ENCODE peak calls at places on chromosomes 3 and 15, in eight cellular contexts. L is mammary epithelial cell, Y is psoas muscle, J is adrenal gland, T is fibroblast of lung, I is sigmoid colon, D is HFF-Myc, P is ovary. W is an unnamed sample.

GRCh38 chr15:90402806-90403205 is 14.8 kb downstream of the IQGAP1 start:
- DNase-seq in L (no peak), Y (no peak), J (no peak), T (peak), I (no peak), D (no peak), P (no peak), W (no peak)

GRCh38 chr3:189908646-189909045 is 212.1 kb downstream of the P3H2 start:
- DNase-seq in L (peak), Y (no peak), J (no peak), T (peak), I (no peak), D (peak), P (no peak), W (no peak)

GRCh38 chr3:175199961-175200360 is 340.8 kb downstream of the NAALADL2 start:
- DNase-seq in L (no peak), Y (no peak), J (no peak), T (peak), I (no peak), D (no peak), P (no peak), W (no peak)

GRCh38 chr3:30655187-30655812 is 48.9 kb downstream of the TGFBR2 start:
- DNase-seq in L (peak), Y (no peak), J (no peak), T (peak), I (no peak), D (no peak), P (no peak), W (no peak)

GRCh38 chr3:105788548-105789036 is 80.2 kb downstream of the CBLB start:
- DNase-seq in L (no peak), Y (no peak), J (no peak), T (peak), I (no peak), D (no peak), P (no peak), W (no peak)

GRCh38 chr3:49872801-49873281 is 3.1 kb upstream of the CAMKV start:
- DNase-seq in L (no peak), Y (no peak), J (no peak), T (no peak), I (no peak), D (no peak), P (no peak), W (no peak)

GRCh38 chr3:149542375-149543312 is 68.1 kb downstream of the TM4SF4 start:
- DNase-seq in L (no peak), Y (no peak), J (no peak), T (peak), I (no peak), D (no peak), P (no peak), W (no peak)

GRCh38 chr15:56772868-56773639 is 39.7 kb upstream of the ZNF280D start:
- DNase-seq in L (no peak), Y (no peak), J (no peak), T (peak), I (no peak), D (no peak), P (no peak), W (peak)

GRCh38 chr3:30654269-30654668 is 47.9 kb downstream of the TGFBR2 start:
- DNase-seq in L (no peak), Y (no peak), J (no peak), T (no peak), I (no peak), D (no peak), P (no peak), W (no peak)

GRCh38 chr3:73768594-73769308 is 144.0 kb upstream of the PDZRN3 start:
- DNase-seq in L (no peak), Y (no peak), J (no peak), T (no peak), I (no peak), D (no peak), P (no peak), W (no peak)

GRCh38 chr3:105853801-105854432 is 14.9 kb downstream of the CBLB start:
- DNase-seq in L (no peak), Y (no peak), J (no peak), T (no peak), I (no peak), D (no peak), P (no peak), W (no peak)

GRCh38 chr3:159866201-159866746 is 122.4 kb upstream of the IL12A start:
- DNase-seq in L (no peak), Y (no peak), J (no peak), T (peak), I (no peak), D (no peak), P (no peak), W (no peak)

GRCh38 chr15:63501256-63502089 is 2.9 kb upstream of the USP3 start:
- DNase-seq in L (peak), Y (peak), J (peak), T (peak), I (peak), D (peak), P (peak), W (peak)

GRCh38 chr3:60351481-60351880 is 899.8 kb downstream of the FHIT start:
- DNase-seq in L (no peak), Y (no peak), J (no peak), T (no peak), I (no peak), D (no peak), P (no peak), W (no peak)

GRCh38 chr15:101127503-101128076 is 124.3 kb downstream of the CHSY1 start:
- DNase-seq in L (peak), Y (peak), J (peak), T (peak), I (peak), D (peak), P (peak), W (no peak)
- H3K4me3 ChIP-seq in L (no peak), Y (no peak), J (no peak), T (no peak), I (no peak), D (no peak), P (no peak), W (no peak)

GRCh38 chr3:45029216-45029615 is 3.1 kb downstream of the CLEC3B start:
- DNase-seq in L (no peak), Y (no peak), J (no peak), T (no peak), I (no peak), D (no peak), P (no peak), W (no peak)
- H3K4me3 ChIP-seq in L (no peak), Y (peak), J (no peak), T (no peak), I (no peak), D (no peak), P (no peak), W (no peak)

GRCh38 chr15:68930268-68931022 is at the start of gene SPESP1:
- DNase-seq in L (no peak), Y (peak), J (peak), T (peak), I (peak), D (peak), P (peak), W (peak)
- H3K4me3 ChIP-seq in L (peak), Y (peak), J (no peak), T (peak), I (peak), D (peak), P (peak), W (no peak)

GRCh38 chr3:48112813-48113212 is 75.4 kb downstream of the CDC25A start:
- DNase-seq in L (no peak), Y (no peak), J (no peak), T (no peak), I (no peak), D (no peak), P (no peak), W (no peak)
- H3K4me3 ChIP-seq in L (no peak), Y (no peak), J (no peak), T (no peak), I (no peak), D (no peak), P (no peak), W (no peak)

DNA sequence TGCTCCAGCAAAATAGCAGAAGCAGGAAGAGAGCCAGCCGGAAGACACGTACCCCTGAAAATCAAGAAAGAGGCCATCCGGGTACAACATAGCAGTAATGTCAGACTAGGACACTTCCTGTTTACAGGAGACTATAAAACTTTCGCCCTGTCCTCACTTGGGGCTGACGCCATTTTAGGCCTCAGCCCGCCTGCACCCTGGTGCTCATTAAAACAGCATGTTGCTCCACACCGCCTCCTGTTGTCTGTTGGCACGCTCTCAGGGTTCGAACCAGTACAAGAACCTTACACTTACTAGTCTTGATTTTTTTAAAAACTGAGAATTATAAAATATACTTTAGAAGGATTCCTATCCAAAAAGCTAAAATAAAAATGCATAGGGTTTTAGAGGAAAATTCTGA is 159.8 kb upstream of the NR2E3 start:
- DNase-seq in L (no peak), Y (no peak), J (no peak), T (no peak), I (no peak), D (no peak), P (no peak), W (no peak)
- H3K4me3 ChIP-seq in L (no peak), Y (no peak), J (no peak), T (no peak), I (no peak), D (no peak), P (no peak), W (no peak)

GRCh38 chr3:23710555-23710954 is 95.2 kb upstream of the UBE2E1 start:
- DNase-seq in L (no peak), Y (peak), J (peak), T (peak), I (peak), D (peak), P (peak), W (peak)

GRCh38 chr3:23712095-23712494 is 93.7 kb upstream of the UBE2E1 start:
- DNase-seq in L (no peak), Y (no peak), J (no peak), T (no peak), I (no peak), D (no peak), P (no peak), W (no peak)

GRCh38 chr3:23709987-23710386 is 95.8 kb upstream of the UBE2E1 start:
- DNase-seq in L (no peak), Y (no peak), J (no peak), T (no peak), I (no peak), D (no peak), P (no peak), W (no peak)

GRCh38 chr3:23713641-23714040 is 92.1 kb upstream of the UBE2E1 start:
- DNase-seq in L (no peak), Y (no peak), J (no peak), T (peak), I (no peak), D (no peak), P (no peak), W (no peak)

GRCh38 chr3:23712656-23713559 is 92.8 kb upstream of the UBE2E1 start:
- DNase-seq in L (peak), Y (peak), J (peak), T (peak), I (peak), D (peak), P (peak), W (peak)
- H3K4me3 ChIP-seq in L (no peak), Y (peak), J (no peak), T (no peak), I (no peak), D (no peak), P (no peak), W (no peak)

DNA sequence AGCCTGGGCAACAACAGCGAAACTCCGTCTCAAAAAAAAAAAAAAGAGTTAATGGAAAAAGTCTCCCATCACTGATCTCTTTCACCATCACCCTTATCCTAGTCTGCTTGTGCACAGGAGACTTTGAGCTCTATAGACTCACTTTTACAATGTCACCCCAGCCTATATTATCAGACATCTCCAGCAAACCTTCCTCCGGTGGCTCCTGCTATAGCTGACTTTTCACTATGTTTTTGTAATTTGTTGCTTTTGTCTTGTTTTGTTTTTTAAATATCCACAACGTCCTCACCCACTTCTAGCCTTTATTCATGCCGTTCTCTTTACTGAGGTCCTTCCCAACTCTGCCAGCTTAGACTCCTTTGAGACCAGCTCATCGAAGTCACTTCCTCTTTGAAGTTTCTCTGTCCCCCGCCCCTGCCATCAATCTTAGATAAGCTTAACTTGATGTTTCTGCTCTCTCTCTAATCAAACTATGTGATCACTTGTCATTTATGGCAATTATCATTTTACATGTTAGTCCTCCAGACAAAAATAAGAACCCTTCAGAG is 82.7 kb upstream of the CHD2 start:
- DNase-seq in L (no peak), Y (no peak), J (no peak), T (peak), I (no peak), D (no peak), P (no peak), W (no peak)
- H3K4me3 ChIP-seq in L (no peak), Y (no peak), J (no peak), T (no peak), I (no peak), D (no peak), P (no peak), W (no peak)

DNA sequence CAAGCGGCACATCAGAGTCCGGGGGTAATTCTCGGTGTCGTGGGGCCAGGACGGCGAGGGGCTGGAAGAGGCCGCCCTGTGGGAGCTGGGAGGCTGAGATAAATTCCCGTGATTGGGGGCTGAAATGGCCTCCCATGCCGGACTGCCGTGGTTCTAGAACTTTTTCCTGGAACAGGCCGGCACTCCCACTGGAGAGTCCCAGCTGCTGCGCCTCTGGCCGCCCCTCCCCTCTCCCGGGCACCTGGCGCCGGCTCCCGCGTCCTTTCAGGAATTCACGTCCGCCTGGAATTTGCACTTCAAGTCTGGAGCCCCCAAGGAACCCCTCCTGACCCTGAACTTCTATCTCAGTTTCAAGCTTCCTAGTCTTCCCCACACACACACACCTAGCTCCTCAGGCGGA is 10.8 kb upstream of the LRRC2 start:
- DNase-seq in L (no peak), Y (no peak), J (no peak), T (no peak), I (no peak), D (no peak), P (peak), W (peak)
- H3K4me3 ChIP-seq in L (no peak), Y (peak), J (no peak), T (no peak), I (no peak), D (no peak), P (peak), W (peak)

GRCh38 chr3:19148768-19149091 is 420 bp downstream of the KCNH8 start:
- DNase-seq in L (no peak), Y (no peak), J (no peak), T (no peak), I (no peak), D (no peak), P (no peak), W (no peak)
- H3K4me3 ChIP-seq in L (no peak), Y (peak), J (no peak), T (no peak), I (peak), D (no peak), P (peak), W (peak)